ENCODE peak calls at places on chromosome 15, in five cellular contexts. Q is HepG2, E is A549, M is K562, C is H1. S is an unnamed sample.

GRCh38 chr15:83644453-83644852 is 9.5 kb upstream of the ADAMTSL3 start:
- DNase-seq in Q (no peak), E (no peak), M (no peak), C (no peak), S (no peak)

GRCh38 chr15:72118400-72118978 is at the start of gene SENP8:
- DNase-seq in Q (no peak), E (no peak), M (no peak), C (no peak), S (no peak)

GRCh38 chr15:35308802-35309201 is 223.7 kb upstream of the NANOGP8 start:
- DNase-seq in Q (no peak), E (peak; percentile 53), M (no peak), C (no peak), S (peak; percentile 98)

GRCh38 chr15:70160267-70160666 is 62.5 kb upstream of the TLE3 start:
- DNase-seq in Q (no peak), E (no peak), M (no peak), C (no peak), S (no peak)

GRCh38 chr15:42932833-42933515 is 12.4 kb upstream of the TTBK2 start:
- DNase-seq in Q (no peak), E (no peak), M (no peak), C (no peak), S (no peak)

GRCh38 chr15:56248276-56248675 is 4.6 kb upstream of the RFX7 start:
- DNase-seq in Q (no peak), E (no peak), M (no peak), C (no peak), S (no peak)

GRCh38 chr15:80456517-80457497 is 52.6 kb downstream of the ARNT2 start:
- DNase-seq in Q (no peak), E (no peak), M (no peak), C (no peak), S (peak; percentile 81)

GRCh38 chr15:70347766-70348558 is 250.2 kb upstream of the TLE3 start:
- DNase-seq in Q (no peak), E (no peak), M (no peak), C (no peak), S (no peak)

GRCh38 chr15:25849431-25849921 is 13.7 kb downstream of the ATP10A start:
- DNase-seq in Q (no peak), E (peak; percentile 41), M (no peak), C (no peak), S (peak; percentile 83)

GRCh38 chr15:84082739-84083138 is 152.8 kb upstream of the GOLGA6L4 start:
- DNase-seq in Q (no peak), E (no peak), M (no peak), C (no peak), S (no peak)

GRCh38 chr15:76058714-76059319 is 968 bp upstream of the TMEM266 start:
- DNase-seq in Q (peak; percentile 15), E (peak; percentile 68), M (peak; percentile 35), C (no peak), S (no peak)

GRCh38 chr15:58019503-58020376 is 45.8 kb downstream of the ALDH1A2 start:
- DNase-seq in Q (no peak), E (no peak), M (no peak), C (no peak), S (peak; percentile 2)

GRCh38 chr15:70109982-70110381 is 12.3 kb upstream of the TLE3 start:
- DNase-seq in Q (no peak), E (no peak), M (no peak), C (no peak), S (no peak)

GRCh38 chr15:90315276-90315982 is 36.7 kb upstream of the ZNF774 start:
- DNase-seq in Q (peak; percentile 30), E (peak; percentile 64), M (no peak), C (no peak), S (peak; percentile 56)

GRCh38 chr15:69145694-69146492 is 14.5 kb upstream of the GLCE start:
- DNase-seq in Q (no peak), E (no peak), M (no peak), C (no peak), S (peak; percentile 21)

DNA sequence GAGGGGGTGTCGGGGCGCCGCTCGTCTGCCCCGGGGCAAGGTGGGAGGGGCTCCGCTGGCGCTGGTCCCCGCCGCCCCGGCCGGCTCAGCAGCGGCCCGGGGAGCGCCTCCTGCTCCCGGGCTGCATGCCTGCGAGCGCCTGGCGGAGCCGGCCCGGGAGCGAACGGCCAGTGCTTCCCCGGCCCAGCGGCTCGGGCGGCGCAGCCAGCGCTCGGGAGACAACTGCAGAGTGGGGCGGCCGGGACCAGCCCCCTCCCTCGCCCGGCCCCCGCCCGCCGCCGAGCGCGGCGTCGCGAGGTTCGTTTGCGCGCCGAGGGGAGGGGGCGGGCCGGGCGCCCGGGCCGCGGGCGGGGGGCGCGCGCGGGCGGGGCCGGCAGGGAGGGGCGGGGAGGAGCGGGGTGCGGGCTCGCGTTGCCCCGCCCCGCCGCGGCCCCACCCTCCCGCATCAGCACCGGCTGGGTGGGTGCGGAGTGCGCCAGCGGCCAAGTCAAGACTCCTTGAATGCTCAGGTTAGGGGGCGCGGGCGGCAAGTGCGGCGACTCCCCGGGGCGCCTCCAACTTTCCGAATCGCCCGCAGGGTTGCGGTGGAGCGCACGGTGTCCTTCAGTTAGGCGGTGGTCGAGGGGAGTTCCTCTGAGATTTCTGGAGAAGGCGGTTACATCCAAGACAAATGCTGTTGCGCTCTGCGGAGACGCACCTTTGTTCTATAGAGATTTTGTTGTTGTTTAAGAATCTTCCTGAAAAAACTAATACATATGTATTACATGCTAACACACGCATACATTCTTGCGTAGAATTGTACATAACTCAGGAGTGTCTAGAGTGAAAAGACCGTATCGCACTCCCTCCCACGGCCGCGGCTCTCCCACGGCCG is at the start of gene RGMA:
- DNase-seq in Q (no peak), E (no peak), M (no peak), C (no peak), S (no peak)
- H3K4me2 ChIP-seq in Q (peak within 1 kb of the TSS; percentile 47), E (peak within 1 kb of the TSS; percentile 93), M (no peak within 1 kb of the TSS), C (peak within 1 kb of the TSS; percentile 81), S (peak within 1 kb of the TSS; percentile 60)

DNA sequence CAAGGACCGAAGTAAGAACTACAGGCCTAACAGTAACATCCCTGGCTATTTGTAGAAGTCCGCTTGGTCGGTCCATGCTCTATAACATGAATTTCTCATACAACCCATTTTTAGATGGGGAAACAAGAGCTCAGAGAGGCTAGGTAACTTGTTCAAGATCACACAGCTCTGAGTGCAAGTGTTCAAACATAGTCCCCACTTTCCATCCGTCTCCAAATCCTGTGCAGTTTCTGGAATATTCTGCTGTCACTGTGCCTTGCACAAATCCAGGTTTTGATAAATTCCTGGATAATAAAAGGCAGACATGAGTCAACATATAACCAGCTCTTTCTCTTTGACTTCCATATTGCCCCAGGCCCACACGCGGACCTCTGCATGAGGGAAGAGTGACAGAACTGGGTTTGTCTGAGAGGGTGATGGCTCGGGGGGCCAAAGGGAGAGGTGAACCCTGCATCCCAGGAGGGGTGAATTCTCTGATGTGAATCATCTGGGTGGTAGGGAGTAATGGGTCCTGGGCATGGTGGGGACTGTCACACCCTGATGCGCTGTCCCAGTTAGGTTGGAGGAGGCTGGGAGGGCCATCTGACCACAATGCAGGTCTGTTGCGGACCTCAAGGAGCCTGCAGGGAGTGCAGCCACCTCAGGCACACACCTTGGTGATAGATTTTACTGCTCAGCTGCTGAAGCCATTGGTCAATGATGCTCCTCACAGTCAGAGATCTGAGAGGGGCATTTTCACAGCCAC is 162.2 kb downstream of the SMAD6 start:
- DNase-seq in Q (no peak), E (no peak), M (no peak), C (no peak), S (no peak)
- TF ChIP-seq MAFK in Q (no peak), E (no peak), M (no peak), C (no peak), S (no peak)

GRCh38 chr15:61712124-61712759 is 348.0 kb downstream of the VPS13C start:
- DNase-seq in Q (no peak), E (no peak), M (no peak), C (no peak), S (no peak)
- H3K4me2 ChIP-seq in Q (no peak overlapping the region), E (no peak overlapping the region), M (no peak overlapping the region), C (no peak overlapping the region), S (no peak overlapping the region)

GRCh38 chr15:89107984-89108383 is 19.7 kb downstream of the ABHD2 start:
- DNase-seq in Q (no peak), E (no peak), M (no peak), C (no peak), S (no peak)

GRCh38 chr15:89103481-89104171 is 15.4 kb downstream of the ABHD2 start:
- DNase-seq in Q (no peak), E (no peak), M (no peak), C (no peak), S (no peak)

GRCh38 chr15:89104172-89104564 is 15.9 kb downstream of the ABHD2 start:
- DNase-seq in Q (no peak), E (no peak), M (no peak), C (no peak), S (peak; percentile 29)

GRCh38 chr15:89106200-89106599 is 17.9 kb downstream of the ABHD2 start:
- DNase-seq in Q (no peak), E (no peak), M (no peak), C (no peak), S (no peak)

GRCh38 chr15:89105147-89105546 is 16.9 kb downstream of the ABHD2 start:
- DNase-seq in Q (peak; percentile 45), E (peak; percentile 75), M (no peak), C (no peak), S (peak; percentile 99)
- TF ChIP-seq MAFK in Q (no peak), E (no peak), M (no peak), C (no peak), S (no peak)

DNA sequence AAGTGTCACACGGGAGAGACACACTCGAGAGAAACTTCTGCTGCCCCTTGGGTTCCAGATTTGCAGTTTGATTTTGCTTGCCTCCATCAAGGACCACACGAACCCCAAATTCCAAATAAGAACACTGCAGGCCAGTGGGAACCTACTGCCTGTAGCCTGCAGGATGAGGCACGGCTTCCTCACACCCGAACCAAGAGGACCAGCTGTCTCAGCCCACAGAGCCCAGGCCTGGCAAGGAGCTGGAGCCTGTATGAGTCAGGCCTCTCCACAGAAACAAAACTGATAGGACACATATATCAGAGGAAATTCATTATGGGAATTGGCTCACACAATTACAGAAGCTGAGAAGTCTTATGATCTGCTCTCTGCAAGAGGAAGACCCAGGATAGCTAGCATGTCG is 188.1 kb upstream of the NSMCE3 start:
- DNase-seq in Q (no peak), E (no peak), M (no peak), C (no peak), S (no peak)
- H3K4me2 ChIP-seq in Q (no peak overlapping the region), E (no peak overlapping the region), M (no peak overlapping the region), C (no peak overlapping the region), S (no peak overlapping the region)

GRCh38 chr15:60004846-60005351 is 788 bp downstream of the FOXB1 start:
- DNase-seq in Q (no peak), E (peak; percentile 48), M (no peak), C (no peak), S (peak; percentile 6)
- TF ChIP-seq MAFK in Q (no peak), E (no peak), M (no peak), C (no peak), S (no peak)

DNA sequence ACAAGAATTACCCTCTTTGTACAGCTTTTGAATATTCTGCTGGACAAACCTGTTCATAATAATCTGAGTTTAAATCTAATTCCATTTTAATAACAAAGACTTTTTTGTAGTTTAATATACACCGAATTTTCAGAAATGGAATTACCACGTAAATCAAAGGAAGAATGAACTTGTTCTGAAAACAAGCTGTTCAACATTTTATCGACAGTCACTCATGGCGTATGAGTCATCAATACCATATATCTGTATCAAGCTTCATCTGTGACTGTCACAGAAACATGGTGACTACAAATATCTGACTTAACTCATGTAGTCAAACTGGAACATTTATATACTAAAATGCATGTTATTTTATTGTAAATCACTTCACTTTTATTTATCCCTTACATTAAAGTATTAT is 90.0 kb downstream of the EFL1 start:
- DNase-seq in Q (no peak), E (no peak), M (no peak), C (no peak), S (no peak)
- H3K4me2 ChIP-seq in Q (no peak overlapping the region), E (no peak overlapping the region), M (no peak overlapping the region), C (no peak overlapping the region), S (no peak overlapping the region)

S was measured in IMR-90.